ENCODE peak calls at places on chromosomes 13 and 19, in seven cellular contexts. One of them, this sample, is unnamed.

GRCh38 chr13:87123987-87124784 is 547.0 kb upstream of the SLITRK5 start:
- DNase-seq in MCF 10A: peak
- DNase-seq in neural crest cell: no peak
- DNase-seq in GM13977: no peak
- DNase-seq in IMR-90: peak
- DNase-seq in upper lobe of right lung: no peak
- DNase-seq in body of pancreas: no peak
- DNase-seq in this sample: no peak

GRCh38 chr13:52405767-52406494 is at the start of gene THSD1:
- DNase-seq in MCF 10A: peak
- DNase-seq in neural crest cell: no peak
- DNase-seq in GM13977: peak
- DNase-seq in IMR-90: peak
- DNase-seq in upper lobe of right lung: peak
- DNase-seq in body of pancreas: peak
- DNase-seq in this sample: no peak

GRCh38 chr19:42114412-42114811 is 17.8 kb downstream of the POU2F2 start:
- DNase-seq in MCF 10A: no peak
- DNase-seq in neural crest cell: no peak
- DNase-seq in GM13977: peak
- DNase-seq in IMR-90: no peak
- DNase-seq in upper lobe of right lung: no peak
- DNase-seq in body of pancreas: peak
- DNase-seq in this sample: no peak

GRCh38 chr13:78317030-78317429 is 286.3 kb downstream of the POU4F1 start:
- DNase-seq in MCF 10A: peak
- DNase-seq in neural crest cell: no peak
- DNase-seq in GM13977: no peak
- DNase-seq in IMR-90: no peak
- DNase-seq in upper lobe of right lung: no peak
- DNase-seq in body of pancreas: no peak
- DNase-seq in this sample: no peak

GRCh38 chr19:8697671-8698432 is 743 bp downstream of the ACTL9 start:
- DNase-seq in MCF 10A: no peak
- DNase-seq in neural crest cell: peak
- DNase-seq in GM13977: no peak
- DNase-seq in IMR-90: no peak
- DNase-seq in upper lobe of right lung: no peak
- DNase-seq in body of pancreas: no peak
- DNase-seq in this sample: no peak

GRCh38 chr19:46218160-46218559 is 11.4 kb upstream of the IGFL1 start:
- DNase-seq in MCF 10A: peak
- DNase-seq in neural crest cell: peak
- DNase-seq in GM13977: peak
- DNase-seq in IMR-90: peak
- DNase-seq in upper lobe of right lung: no peak
- DNase-seq in body of pancreas: peak
- DNase-seq in this sample: no peak

GRCh38 chr13:112056284-112056727 is 10.6 kb upstream of the SOX1 start:
- DNase-seq in MCF 10A: no peak
- DNase-seq in neural crest cell: no peak
- DNase-seq in GM13977: peak
- DNase-seq in IMR-90: no peak
- DNase-seq in upper lobe of right lung: no peak
- DNase-seq in body of pancreas: no peak
- DNase-seq in this sample: no peak

GRCh38 chr19:55678121-55678671 is 3.2 kb downstream of the EPN1 start:
- DNase-seq in MCF 10A: no peak
- DNase-seq in neural crest cell: no peak
- DNase-seq in GM13977: peak
- DNase-seq in IMR-90: no peak
- DNase-seq in upper lobe of right lung: no peak
- DNase-seq in body of pancreas: no peak
- DNase-seq in this sample: no peak

GRCh38 chr19:30168760-30169159 is 203.4 kb upstream of the ZNF536 start:
- DNase-seq in MCF 10A: no peak
- DNase-seq in neural crest cell: no peak
- DNase-seq in GM13977: no peak
- DNase-seq in IMR-90: no peak
- DNase-seq in upper lobe of right lung: no peak
- DNase-seq in body of pancreas: no peak
- DNase-seq in this sample: no peak

GRCh38 chr13:106153041-106153440 is 382.4 kb downstream of the EFNB2 start:
- DNase-seq in MCF 10A: no peak
- DNase-seq in neural crest cell: no peak
- DNase-seq in GM13977: no peak
- DNase-seq in IMR-90: no peak
- DNase-seq in upper lobe of right lung: no peak
- DNase-seq in body of pancreas: no peak
- DNase-seq in this sample: no peak

GRCh38 chr13:50691682-50692263 is 151.7 kb downstream of the DLEU7 start:
- DNase-seq in MCF 10A: no peak
- DNase-seq in neural crest cell: no peak
- DNase-seq in GM13977: no peak
- DNase-seq in IMR-90: no peak
- DNase-seq in upper lobe of right lung: no peak
- DNase-seq in body of pancreas: no peak
- DNase-seq in this sample: no peak

GRCh38 chr13:53073711-53074110 is 45.1 kb downstream of the OLFM4 start:
- DNase-seq in MCF 10A: no peak
- DNase-seq in neural crest cell: no peak
- DNase-seq in GM13977: no peak
- DNase-seq in IMR-90: no peak
- DNase-seq in upper lobe of right lung: no peak
- DNase-seq in body of pancreas: no peak
- DNase-seq in this sample: no peak

GRCh38 chr13:80841346-80841882 is 500.5 kb upstream of the SPRY2 start:
- DNase-seq in MCF 10A: no peak
- DNase-seq in neural crest cell: no peak
- DNase-seq in GM13977: no peak
- DNase-seq in IMR-90: no peak
- DNase-seq in upper lobe of right lung: no peak
- DNase-seq in body of pancreas: no peak
- DNase-seq in this sample: no peak

GRCh38 chr13:66048888-66049287 is 1181.2 kb downstream of the PCDH9 start:
- DNase-seq in MCF 10A: no peak
- DNase-seq in neural crest cell: no peak
- DNase-seq in GM13977: no peak
- DNase-seq in IMR-90: peak
- DNase-seq in upper lobe of right lung: no peak
- DNase-seq in body of pancreas: no peak
- DNase-seq in this sample: no peak

GRCh38 chr13:51739403-51740112 is 64.4 kb downstream of the DHRS12 start:
- DNase-seq in MCF 10A: no peak
- DNase-seq in neural crest cell: no peak
- DNase-seq in GM13977: no peak
- DNase-seq in IMR-90: no peak
- DNase-seq in upper lobe of right lung: no peak
- DNase-seq in body of pancreas: no peak
- DNase-seq in this sample: no peak

GRCh38 chr13:112733661-112734379 is 44.0 kb downstream of the ATP11A start:
- DNase-seq in MCF 10A: no peak
- DNase-seq in neural crest cell: no peak
- DNase-seq in GM13977: peak
- DNase-seq in IMR-90: no peak
- DNase-seq in upper lobe of right lung: peak
- DNase-seq in body of pancreas: no peak
- DNase-seq in this sample: no peak

GRCh38 chr19:14089662-14090508 is 666 bp downstream of the SAMD1 start:
- DNase-seq in MCF 10A: peak
- DNase-seq in neural crest cell: peak
- DNase-seq in GM13977: peak
- DNase-seq in IMR-90: peak
- DNase-seq in upper lobe of right lung: peak
- DNase-seq in body of pancreas: peak
- DNase-seq in this sample: peak

GRCh38 chr13:52428295-52428694 is 22.1 kb downstream of the VPS36 start:
- DNase-seq in MCF 10A: no peak
- DNase-seq in neural crest cell: no peak
- DNase-seq in GM13977: no peak
- DNase-seq in IMR-90: peak
- DNase-seq in upper lobe of right lung: no peak
- DNase-seq in body of pancreas: no peak
- DNase-seq in this sample: no peak

GRCh38 chr13:53310786-53311185 is 282.2 kb downstream of the OLFM4 start:
- DNase-seq in MCF 10A: no peak
- DNase-seq in neural crest cell: no peak
- DNase-seq in GM13977: no peak
- DNase-seq in IMR-90: no peak
- DNase-seq in upper lobe of right lung: no peak
- DNase-seq in body of pancreas: no peak
- DNase-seq in this sample: no peak

GRCh38 chr19:3047307-3048189 is 14.7 kb downstream of the TLE5 start:
- DNase-seq in MCF 10A: peak
- DNase-seq in neural crest cell: peak
- DNase-seq in GM13977: peak
- DNase-seq in IMR-90: peak
- DNase-seq in upper lobe of right lung: peak
- DNase-seq in body of pancreas: peak
- DNase-seq in this sample: peak

GRCh38 chr19:574658-575526 is 2.5 kb downstream of the BSG start:
- DNase-seq in MCF 10A: peak
- DNase-seq in neural crest cell: no peak
- DNase-seq in GM13977: peak
- DNase-seq in IMR-90: peak
- DNase-seq in upper lobe of right lung: no peak
- DNase-seq in body of pancreas: peak
- DNase-seq in this sample: peak

GRCh38 chr13:75514080-75515040 is 23.3 kb downstream of the COMMD6 start:
- DNase-seq in MCF 10A: no peak
- DNase-seq in neural crest cell: no peak
- DNase-seq in GM13977: no peak
- DNase-seq in IMR-90: peak
- DNase-seq in upper lobe of right lung: no peak
- DNase-seq in body of pancreas: no peak
- DNase-seq in this sample: no peak

GRCh38 chr13:109307027-109307426 is 479.4 kb downstream of the IRS2 start:
- DNase-seq in MCF 10A: no peak
- DNase-seq in neural crest cell: no peak
- DNase-seq in GM13977: no peak
- DNase-seq in IMR-90: no peak
- DNase-seq in upper lobe of right lung: no peak
- DNase-seq in body of pancreas: no peak
- DNase-seq in this sample: no peak

GRCh38 chr13:75365724-75366173 is 116.2 kb downstream of the TBC1D4 start:
- DNase-seq in MCF 10A: peak
- DNase-seq in neural crest cell: no peak
- DNase-seq in GM13977: peak
- DNase-seq in IMR-90: peak
- DNase-seq in upper lobe of right lung: no peak
- DNase-seq in body of pancreas: no peak
- DNase-seq in this sample: no peak

DNA sequence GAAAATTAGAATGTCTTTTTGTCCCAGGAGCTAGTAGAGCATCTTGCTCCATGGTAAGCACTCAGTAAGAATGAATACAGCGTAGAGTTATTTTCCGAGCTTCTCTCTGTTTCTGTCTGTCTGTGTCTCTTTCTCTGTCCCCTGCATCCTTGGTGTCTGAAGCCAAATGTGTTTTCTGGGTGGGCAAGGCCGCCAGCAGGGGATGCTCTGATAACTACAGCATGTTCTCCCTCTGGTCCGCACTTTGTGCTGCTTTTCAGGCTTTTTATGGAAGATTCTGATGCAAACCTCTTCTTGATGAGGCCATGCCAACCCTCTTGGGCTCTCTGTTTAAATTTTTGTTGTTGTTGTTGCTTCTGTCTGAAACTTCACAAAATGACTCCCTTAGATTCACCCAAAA is 142.8 kb upstream of the UBL3 start:
- DNase-seq in MCF 10A: no peak
- DNase-seq in neural crest cell: no peak
- DNase-seq in GM13977: no peak
- DNase-seq in IMR-90: no peak
- DNase-seq in upper lobe of right lung: no peak
- DNase-seq in body of pancreas: no peak
- DNase-seq in this sample: no peak
- TF ChIP-seq CTCF in MCF 10A: no peak
- TF ChIP-seq CTCF in neural crest cell: no peak
- TF ChIP-seq CTCF in GM13977: no peak
- TF ChIP-seq CTCF in IMR-90: peak
- TF ChIP-seq CTCF in upper lobe of right lung: no peak
- TF ChIP-seq CTCF in body of pancreas: no peak
- TF ChIP-seq CTCF in this sample: no peak

GRCh38 chr19:4390862-4391693 is 9.3 kb downstream of the SH3GL1 start:
- DNase-seq in MCF 10A: no peak
- DNase-seq in neural crest cell: no peak
- DNase-seq in GM13977: no peak
- DNase-seq in IMR-90: no peak
- DNase-seq in upper lobe of right lung: no peak
- DNase-seq in body of pancreas: peak
- DNase-seq in this sample: no peak
- TF ChIP-seq CTCF in MCF 10A: no peak
- TF ChIP-seq CTCF in neural crest cell: no peak
- TF ChIP-seq CTCF in GM13977: no peak
- TF ChIP-seq CTCF in IMR-90: no peak
- TF ChIP-seq CTCF in upper lobe of right lung: no peak
- TF ChIP-seq CTCF in body of pancreas: no peak
- TF ChIP-seq CTCF in this sample: no peak

DNA sequence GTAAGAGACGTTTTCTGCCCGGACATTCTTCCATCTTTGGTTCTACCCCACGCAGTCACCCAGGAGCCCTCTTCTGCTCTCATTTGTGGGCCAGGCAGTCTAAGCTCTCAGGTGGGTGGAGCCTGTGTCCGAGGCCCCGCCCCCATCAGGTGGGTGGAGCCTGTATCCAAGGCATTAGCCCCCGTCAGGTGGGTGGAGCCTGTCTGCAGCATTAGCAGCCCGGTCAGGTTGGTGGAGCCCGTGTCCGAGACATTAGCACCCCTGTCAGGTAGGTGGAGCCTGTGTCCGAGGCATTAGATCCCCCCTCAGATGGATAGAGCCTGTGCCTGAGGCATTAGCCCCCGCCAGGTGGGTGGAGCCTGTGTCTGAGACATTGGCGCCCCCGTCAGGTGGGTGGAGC is 45.5 kb upstream of the C13orf46 start:
- DNase-seq in MCF 10A: no peak
- DNase-seq in neural crest cell: no peak
- DNase-seq in GM13977: no peak
- DNase-seq in IMR-90: no peak
- DNase-seq in upper lobe of right lung: no peak
- DNase-seq in body of pancreas: no peak
- DNase-seq in this sample: no peak
- TF ChIP-seq CTCF in MCF 10A: no peak
- TF ChIP-seq CTCF in neural crest cell: no peak
- TF ChIP-seq CTCF in GM13977: no peak
- TF ChIP-seq CTCF in IMR-90: no peak
- TF ChIP-seq CTCF in upper lobe of right lung: no peak
- TF ChIP-seq CTCF in body of pancreas: no peak
- TF ChIP-seq CTCF in this sample: no peak

GRCh38 chr19:35224681-35225604 is 3.6 kb downstream of the FAM187B start:
- DNase-seq in MCF 10A: no peak
- DNase-seq in neural crest cell: no peak
- DNase-seq in GM13977: no peak
- DNase-seq in IMR-90: no peak
- DNase-seq in upper lobe of right lung: peak
- DNase-seq in body of pancreas: peak
- DNase-seq in this sample: no peak
- TF ChIP-seq CTCF in MCF 10A: no peak
- TF ChIP-seq CTCF in neural crest cell: no peak
- TF ChIP-seq CTCF in GM13977: no peak
- TF ChIP-seq CTCF in IMR-90: no peak
- TF ChIP-seq CTCF in upper lobe of right lung: no peak
- TF ChIP-seq CTCF in body of pancreas: no peak
- TF ChIP-seq CTCF in this sample: no peak